ENCODE peak calls at places on chromosomes 5 and 9, in four cellular contexts. A is mesendoderm, F is astrocyte, C is HepG2. G is an unnamed sample.

GRCh38 chr9:70901741-70902140 is 219.7 kb downstream of the TRPM3 start:
- DNase-seq in A (no peak), F (peak; percentile 13), C (no peak), G (no peak)

GRCh38 chr9:112699230-112699629 is 18.7 kb downstream of the INIP start:
- DNase-seq in A (no peak), F (no peak), C (no peak), G (no peak)

GRCh38 chr9:69874301-69875060 is 53.9 kb downstream of the CFAP95 start:
- DNase-seq in A (peak; percentile 31), F (peak; percentile 63), C (no peak), G (no peak)

GRCh38 chr9:38246833-38247232 is 145.7 kb upstream of the ALDH1B1 start:
- DNase-seq in A (no peak), F (no peak), C (no peak), G (no peak)

GRCh38 chr5:78591227-78591626 is 57.3 kb downstream of the LHFPL2 start:
- DNase-seq in A (peak; percentile 51), F (peak; percentile 89), C (peak; percentile 54), G (no peak)

GRCh38 chr9:102185371-102185770 is 446.9 kb upstream of the GRIN3A start:
- DNase-seq in A (no peak), F (no peak), C (no peak), G (no peak)

GRCh38 chr5:145341842-145342241 is 493.3 kb downstream of the PRELID2 start:
- DNase-seq in A (peak; percentile 3), F (no peak), C (no peak), G (no peak)

GRCh38 chr5:123036391-123037103 is at the start of gene PPIC:
- DNase-seq in A (peak; percentile 86), F (peak; percentile 69), C (peak; percentile 50), G (no peak)

GRCh38 chr9:98867434-98868168 is 60.1 kb downstream of the GALNT12 start:
- DNase-seq in A (peak; percentile 49), F (peak; percentile 87), C (no peak), G (no peak)

GRCh38 chr5:149201121-149201637 is 59.9 kb downstream of the ABLIM3 start:
- DNase-seq in A (no peak), F (no peak), C (peak; percentile 12), G (no peak)

GRCh38 chr9:70013598-70014196 is 30.0 kb upstream of the MAMDC2 start:
- DNase-seq in A (no peak), F (peak; percentile 95), C (no peak), G (no peak)

GRCh38 chr5:55036477-55036876 is 12.4 kb downstream of the GZMK start:
- DNase-seq in A (peak; percentile 10), F (peak; percentile 56), C (no peak), G (no peak)

GRCh38 chr5:159902444-159903121 is 13.7 kb upstream of the ADRA1B start:
- DNase-seq in A (no peak), F (peak; percentile 82), C (no peak), G (no peak)

GRCh38 chr5:78534148-78535009 is 114.2 kb downstream of the LHFPL2 start:
- DNase-seq in A (no peak), F (peak; percentile 84), C (no peak), G (no peak)

GRCh38 chr9:21018177-21018576 is 13.3 kb downstream of the HACD4 start:
- DNase-seq in A (peak; percentile 62), F (no peak), C (no peak), G (no peak)

GRCh38 chr5:57718155-57718554 is 235.5 kb upstream of the ACTBL2 start:
- DNase-seq in A (no peak), F (no peak), C (peak; percentile 85), G (no peak)

GRCh38 chr5:1523480-1523792 is 324 bp downstream of the LPCAT1 start:
- DNase-seq in A (no peak), F (no peak), C (no peak), G (no peak)

GRCh38 chr9:83041771-83042170 is 21.2 kb downstream of the RASEF start:
- DNase-seq in A (no peak), F (peak; percentile 57), C (no peak), G (no peak)

GRCh38 chr5:90849939-90850338 is 291.3 kb downstream of the ADGRV1 start:
- DNase-seq in A (peak; percentile 14), F (no peak), C (no peak), G (no peak)

GRCh38 chr5:93595420-93596136 is 12.6 kb downstream of the NR2F1 start:
- DNase-seq in A (no peak), F (no peak), C (no peak), G (no peak)

GRCh38 chr5:171999877-172000276 is 6.6 kb downstream of the FBXW11 start:
- DNase-seq in A (peak; percentile 61), F (no peak), C (no peak), G (no peak)

GRCh38 chr9:133137451-133138231 is 16.6 kb upstream of the RALGDS start:
- DNase-seq in A (no peak), F (no peak), C (no peak), G (peak; percentile 32)

GRCh38 chr9:133133680-133134418 is 12.8 kb upstream of the RALGDS start:
- DNase-seq in A (peak; percentile 98), F (peak; percentile 94), C (peak; percentile 91), G (peak; percentile 55)

GRCh38 chr9:133132174-133132573 is 11.1 kb upstream of the RALGDS start:
- DNase-seq in A (no peak), F (no peak), C (no peak), G (no peak)

GRCh38 chr9:133134419-133135190 is 13.6 kb upstream of the RALGDS start:
- DNase-seq in A (no peak), F (no peak), C (no peak), G (no peak)

GRCh38 chr9:133135193-133135745 is 14.2 kb upstream of the RALGDS start:
- DNase-seq in A (no peak), F (peak; percentile 90), C (no peak), G (no peak)
- H3K79me2 ChIP-seq in A (no peaks in the 10 kb centered on the region), F (peaks cover 27% of the 10 kb centered on the region), C (peaks cover 11% of the 10 kb centered on the region), G (peaks cover 77% of the 10 kb centered on the region)

DNA sequence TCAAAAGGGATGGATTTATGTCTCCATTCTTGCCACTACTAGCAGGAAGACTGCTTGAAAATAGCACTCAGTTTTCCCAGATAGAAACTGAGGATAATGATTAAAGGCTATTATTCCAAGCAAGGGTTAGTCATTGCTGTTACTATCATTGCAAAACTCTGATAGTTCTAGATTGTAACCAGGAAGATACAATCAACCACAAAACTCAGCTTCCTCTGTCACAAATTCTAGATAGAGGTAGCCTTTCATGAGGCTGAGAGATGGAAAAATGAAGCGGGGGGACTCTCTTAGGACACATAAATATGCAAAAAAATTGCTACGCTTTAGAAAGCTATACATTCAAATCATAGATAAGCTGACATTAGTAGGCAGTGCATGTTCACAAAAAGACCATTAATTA is 3.1 kb downstream of the ANXA1 start:
- DNase-seq in A (no peak), F (no peak), C (no peak), G (no peak)
- H3K79me2 ChIP-seq in A (no peaks in the 10 kb centered on the region), F (peaks cover 87% of the 10 kb centered on the region), C (no peaks in the 10 kb centered on the region), G (peaks cover 87% of the 10 kb centered on the region)

DNA sequence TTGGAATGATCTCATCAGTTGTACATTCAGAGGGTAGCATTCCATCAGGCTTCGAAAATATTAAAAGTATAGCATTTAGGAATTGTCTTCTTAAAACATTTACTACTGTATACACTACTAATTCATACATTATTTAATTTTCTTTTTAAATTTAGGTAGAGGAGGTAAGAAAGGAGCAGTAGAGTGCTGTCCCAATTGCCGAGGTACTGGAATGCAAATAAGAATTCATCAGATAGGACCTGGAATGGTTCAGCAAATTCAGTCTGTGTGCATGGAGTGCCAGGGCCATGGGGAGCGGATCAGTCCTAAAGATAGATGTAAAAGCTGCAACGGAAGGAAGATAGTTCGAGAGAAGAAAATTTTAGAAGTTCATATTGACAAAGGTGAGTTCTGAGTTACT is 5.2 kb downstream of the DNAJA1 start:
- DNase-seq in A (no peak), F (no peak), C (no peak), G (no peak)
- H3K79me2 ChIP-seq in A (peaks cover 60% of the 10 kb centered on the region), F (peaks cover 98% of the 10 kb centered on the region), C (peaks cover 88% of the 10 kb centered on the region), G (peaks cover 99% of the 10 kb centered on the region)

GRCh38 chr5:95723632-95724369 is 7.3 kb upstream of the RHOBTB3 start:
- DNase-seq in A (peak; percentile 95), F (peak; percentile 71), C (no peak), G (peak; percentile 63)

GRCh38 chr5:95725071-95725820 is 5.9 kb upstream of the RHOBTB3 start:
- DNase-seq in A (no peak), F (peak; percentile 74), C (no peak), G (no peak)

GRCh38 chr5:95726811-95727763 is 4.0 kb upstream of the RHOBTB3 start:
- DNase-seq in A (no peak), F (no peak), C (no peak), G (no peak)

GRCh38 chr5:95727764-95728191 is 3.4 kb upstream of the RHOBTB3 start:
- DNase-seq in A (peak; percentile 65), F (peak; percentile 82), C (peak; percentile 18), G (no peak)

GRCh38 chr5:95725937-95726810 is 5.0 kb upstream of the RHOBTB3 start:
- DNase-seq in A (no peak), F (peak; percentile 65), C (no peak), G (no peak)
- H3K79me2 ChIP-seq in A (no peaks in the 10 kb centered on the region), F (peaks cover 1% of the 10 kb centered on the region), C (no peaks in the 10 kb centered on the region), G (no peaks in the 10 kb centered on the region)

DNA sequence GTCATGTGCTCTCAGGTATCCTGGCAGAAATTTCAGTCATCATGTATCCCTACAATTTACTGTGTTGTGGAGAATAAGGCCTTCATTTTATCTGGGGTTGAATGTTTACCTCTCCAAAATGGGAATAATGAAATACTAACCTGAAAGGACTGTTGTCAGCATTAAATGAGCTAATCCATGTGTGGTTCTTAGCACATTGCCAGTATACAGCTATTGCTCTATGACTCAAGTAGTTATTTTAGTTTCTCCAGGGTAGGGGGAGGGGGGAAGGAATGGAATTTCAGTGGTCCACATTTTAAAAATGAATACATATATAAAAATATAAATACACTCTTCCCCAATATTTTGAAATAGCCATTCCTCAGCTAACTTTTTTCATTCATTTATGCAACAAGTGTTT is 3.5 kb downstream of the PAM start:
- DNase-seq in A (no peak), F (peak; percentile 66), C (no peak), G (no peak)
- H3K79me2 ChIP-seq in A (no peaks in the 10 kb centered on the region), F (peaks cover 61% of the 10 kb centered on the region), C (peaks cover 2% of the 10 kb centered on the region), G (peaks cover 9% of the 10 kb centered on the region)

GRCh38 chr9:8825600-8826147 is 1026.1 kb upstream of the DMAC1 start:
- DNase-seq in A (peak; percentile 18), F (no peak), C (no peak), G (no peak)

GRCh38 chr9:8826281-8826680 is 1026.7 kb upstream of the DMAC1 start:
- DNase-seq in A (no peak), F (no peak), C (no peak), G (no peak)

GRCh38 chr9:8823131-8823895 is 1023.7 kb upstream of the DMAC1 start:
- DNase-seq in A (no peak), F (no peak), C (no peak), G (no peak)

GRCh38 chr9:8822667-8823025 is 1023.1 kb upstream of the DMAC1 start:
- DNase-seq in A (no peak), F (no peak), C (peak; percentile 9), G (no peak)

GRCh38 chr9:8821910-8822666 is 1022.5 kb upstream of the DMAC1 start:
- DNase-seq in A (no peak), F (peak; percentile 3), C (no peak), G (peak; percentile 9)
- H3K79me2 ChIP-seq in A (peaks cover 2% of the 10 kb centered on the region), F (no peaks in the 10 kb centered on the region), C (no peaks in the 10 kb centered on the region), G (no peaks in the 10 kb centered on the region)

G was measured in DND-41.